ENCODE peak calls at places on chromosomes 13 and 19, in eight cellular contexts. One of them, this sample, is unnamed.

GRCh38 chr19:1453525-1454371 is 3.8 kb downstream of the APC2 start:
- DNase-seq in fibroblast of pulmonary artery: no peak
- DNase-seq in smooth muscle cell of the brain vasculature: no peak
- DNase-seq in fibroblast of mammary gland: peak
- DNase-seq in skeletal muscle cell: no peak
- DNase-seq in T-helper 2 cell: no peak
- DNase-seq in frontal cortex: peak
- DNase-seq in kidney epithelial cell: no peak
- DNase-seq in this sample: no peak

GRCh38 chr13:111265701-111266035 is 54.8 kb upstream of the TEX29 start:
- DNase-seq in fibroblast of pulmonary artery: no peak
- DNase-seq in smooth muscle cell of the brain vasculature: no peak
- DNase-seq in fibroblast of mammary gland: no peak
- DNase-seq in skeletal muscle cell: no peak
- DNase-seq in T-helper 2 cell: no peak
- DNase-seq in frontal cortex: no peak
- DNase-seq in kidney epithelial cell: no peak
- DNase-seq in this sample: no peak

GRCh38 chr13:106619688-106620555 is 52.0 kb upstream of the ARGLU1 start:
- DNase-seq in fibroblast of pulmonary artery: peak
- DNase-seq in smooth muscle cell of the brain vasculature: peak
- DNase-seq in fibroblast of mammary gland: peak
- DNase-seq in skeletal muscle cell: no peak
- DNase-seq in T-helper 2 cell: peak
- DNase-seq in frontal cortex: peak
- DNase-seq in kidney epithelial cell: peak
- DNase-seq in this sample: no peak

GRCh38 chr13:32734511-32734910 is 148.3 kb downstream of the PDS5B start:
- DNase-seq in fibroblast of pulmonary artery: peak
- DNase-seq in smooth muscle cell of the brain vasculature: no peak
- DNase-seq in fibroblast of mammary gland: peak
- DNase-seq in skeletal muscle cell: peak
- DNase-seq in T-helper 2 cell: no peak
- DNase-seq in frontal cortex: no peak
- DNase-seq in kidney epithelial cell: no peak
- DNase-seq in this sample: peak

GRCh38 chr13:102401305-102401704 is 543 bp downstream of the FGF14 start:
- DNase-seq in fibroblast of pulmonary artery: no peak
- DNase-seq in smooth muscle cell of the brain vasculature: no peak
- DNase-seq in fibroblast of mammary gland: peak
- DNase-seq in skeletal muscle cell: no peak
- DNase-seq in T-helper 2 cell: no peak
- DNase-seq in frontal cortex: no peak
- DNase-seq in kidney epithelial cell: no peak
- DNase-seq in this sample: no peak

GRCh38 chr13:42645717-42646116 is 71.8 kb downstream of the TNFSF11 start:
- DNase-seq in fibroblast of pulmonary artery: no peak
- DNase-seq in smooth muscle cell of the brain vasculature: no peak
- DNase-seq in fibroblast of mammary gland: no peak
- DNase-seq in skeletal muscle cell: no peak
- DNase-seq in T-helper 2 cell: no peak
- DNase-seq in frontal cortex: no peak
- DNase-seq in kidney epithelial cell: no peak
- DNase-seq in this sample: no peak

GRCh38 chr13:85619321-85619720 is 179.9 kb downstream of the SLITRK6 start:
- DNase-seq in fibroblast of pulmonary artery: no peak
- DNase-seq in smooth muscle cell of the brain vasculature: no peak
- DNase-seq in fibroblast of mammary gland: no peak
- DNase-seq in skeletal muscle cell: no peak
- DNase-seq in T-helper 2 cell: no peak
- DNase-seq in frontal cortex: no peak
- DNase-seq in kidney epithelial cell: no peak
- DNase-seq in this sample: no peak

GRCh38 chr13:113358653-113359052 is 5.3 kb downstream of the GRTP1 start:
- DNase-seq in fibroblast of pulmonary artery: no peak
- DNase-seq in smooth muscle cell of the brain vasculature: no peak
- DNase-seq in fibroblast of mammary gland: no peak
- DNase-seq in skeletal muscle cell: no peak
- DNase-seq in T-helper 2 cell: no peak
- DNase-seq in frontal cortex: no peak
- DNase-seq in kidney epithelial cell: no peak
- DNase-seq in this sample: no peak

GRCh38 chr13:28557725-28558124 is 62.8 kb upstream of the FLT1 start:
- DNase-seq in fibroblast of pulmonary artery: no peak
- DNase-seq in smooth muscle cell of the brain vasculature: no peak
- DNase-seq in fibroblast of mammary gland: no peak
- DNase-seq in skeletal muscle cell: no peak
- DNase-seq in T-helper 2 cell: no peak
- DNase-seq in frontal cortex: no peak
- DNase-seq in kidney epithelial cell: no peak
- DNase-seq in this sample: no peak

GRCh38 chr13:47621931-47622330 is 379.1 kb downstream of the SUCLA2 start:
- DNase-seq in fibroblast of pulmonary artery: peak
- DNase-seq in smooth muscle cell of the brain vasculature: no peak
- DNase-seq in fibroblast of mammary gland: peak
- DNase-seq in skeletal muscle cell: peak
- DNase-seq in T-helper 2 cell: no peak
- DNase-seq in frontal cortex: no peak
- DNase-seq in kidney epithelial cell: no peak
- DNase-seq in this sample: no peak

GRCh38 chr13:62837895-62838294 is 1422.2 kb upstream of the PCDH20 start:
- DNase-seq in fibroblast of pulmonary artery: peak
- DNase-seq in smooth muscle cell of the brain vasculature: no peak
- DNase-seq in fibroblast of mammary gland: peak
- DNase-seq in skeletal muscle cell: peak
- DNase-seq in T-helper 2 cell: no peak
- DNase-seq in frontal cortex: no peak
- DNase-seq in kidney epithelial cell: no peak
- DNase-seq in this sample: no peak

GRCh38 chr19:40799558-40800338 is 757 bp downstream of the EGLN2 start:
- DNase-seq in fibroblast of pulmonary artery: peak
- DNase-seq in smooth muscle cell of the brain vasculature: no peak
- DNase-seq in fibroblast of mammary gland: no peak
- DNase-seq in skeletal muscle cell: no peak
- DNase-seq in T-helper 2 cell: no peak
- DNase-seq in frontal cortex: no peak
- DNase-seq in kidney epithelial cell: no peak
- DNase-seq in this sample: no peak

GRCh38 chr19:50206191-50206590 is 2.8 kb downstream of the MYH14 start:
- DNase-seq in fibroblast of pulmonary artery: no peak
- DNase-seq in smooth muscle cell of the brain vasculature: no peak
- DNase-seq in fibroblast of mammary gland: no peak
- DNase-seq in skeletal muscle cell: no peak
- DNase-seq in T-helper 2 cell: no peak
- DNase-seq in frontal cortex: no peak
- DNase-seq in kidney epithelial cell: no peak
- DNase-seq in this sample: no peak

GRCh38 chr13:23506071-23506820 is 64.0 kb upstream of the TNFRSF19 start:
- DNase-seq in fibroblast of pulmonary artery: peak
- DNase-seq in smooth muscle cell of the brain vasculature: no peak
- DNase-seq in fibroblast of mammary gland: peak
- DNase-seq in skeletal muscle cell: no peak
- DNase-seq in T-helper 2 cell: no peak
- DNase-seq in frontal cortex: no peak
- DNase-seq in kidney epithelial cell: no peak
- DNase-seq in this sample: no peak

GRCh38 chr19:5627395-5627904 is 4.6 kb downstream of the SAFB start:
- DNase-seq in fibroblast of pulmonary artery: no peak
- DNase-seq in smooth muscle cell of the brain vasculature: no peak
- DNase-seq in fibroblast of mammary gland: peak
- DNase-seq in skeletal muscle cell: no peak
- DNase-seq in T-helper 2 cell: no peak
- DNase-seq in frontal cortex: no peak
- DNase-seq in kidney epithelial cell: peak
- DNase-seq in this sample: no peak

GRCh38 chr19:33325920-33326319 is 23.6 kb upstream of the CEBPA start:
- DNase-seq in fibroblast of pulmonary artery: peak
- DNase-seq in smooth muscle cell of the brain vasculature: no peak
- DNase-seq in fibroblast of mammary gland: peak
- DNase-seq in skeletal muscle cell: no peak
- DNase-seq in T-helper 2 cell: no peak
- DNase-seq in frontal cortex: peak
- DNase-seq in kidney epithelial cell: no peak
- DNase-seq in this sample: no peak

GRCh38 chr19:1288528-1289394 is 3.1 kb downstream of the EFNA2 start:
- DNase-seq in fibroblast of pulmonary artery: no peak
- DNase-seq in smooth muscle cell of the brain vasculature: no peak
- DNase-seq in fibroblast of mammary gland: no peak
- DNase-seq in skeletal muscle cell: no peak
- DNase-seq in T-helper 2 cell: no peak
- DNase-seq in frontal cortex: no peak
- DNase-seq in kidney epithelial cell: no peak
- DNase-seq in this sample: no peak

GRCh38 chr13:50892162-50892944 is 17.2 kb upstream of the RNASEH2B start:
- DNase-seq in fibroblast of pulmonary artery: no peak
- DNase-seq in smooth muscle cell of the brain vasculature: no peak
- DNase-seq in fibroblast of mammary gland: no peak
- DNase-seq in skeletal muscle cell: no peak
- DNase-seq in T-helper 2 cell: no peak
- DNase-seq in frontal cortex: no peak
- DNase-seq in kidney epithelial cell: no peak
- DNase-seq in this sample: no peak

GRCh38 chr19:5036733-5037681 is 68.1 kb downstream of the KDM4B start:
- DNase-seq in fibroblast of pulmonary artery: peak
- DNase-seq in smooth muscle cell of the brain vasculature: no peak
- DNase-seq in fibroblast of mammary gland: no peak
- DNase-seq in skeletal muscle cell: no peak
- DNase-seq in T-helper 2 cell: no peak
- DNase-seq in frontal cortex: peak
- DNase-seq in kidney epithelial cell: no peak
- DNase-seq in this sample: no peak

GRCh38 chr13:98504371-98504963 is 72.4 kb downstream of the STK24 start:
- DNase-seq in fibroblast of pulmonary artery: no peak
- DNase-seq in smooth muscle cell of the brain vasculature: no peak
- DNase-seq in fibroblast of mammary gland: no peak
- DNase-seq in skeletal muscle cell: no peak
- DNase-seq in T-helper 2 cell: peak
- DNase-seq in frontal cortex: no peak
- DNase-seq in kidney epithelial cell: no peak
- DNase-seq in this sample: no peak

GRCh38 chr19:5090780-5091575 is 122.1 kb downstream of the KDM4B start:
- DNase-seq in fibroblast of pulmonary artery: peak
- DNase-seq in smooth muscle cell of the brain vasculature: no peak
- DNase-seq in fibroblast of mammary gland: peak
- DNase-seq in skeletal muscle cell: peak
- DNase-seq in T-helper 2 cell: no peak
- DNase-seq in frontal cortex: peak
- DNase-seq in kidney epithelial cell: no peak
- DNase-seq in this sample: no peak

GRCh38 chr19:289651-290538 is 1.3 kb downstream of the PLPP2 start:
- DNase-seq in fibroblast of pulmonary artery: peak
- DNase-seq in smooth muscle cell of the brain vasculature: no peak
- DNase-seq in fibroblast of mammary gland: peak
- DNase-seq in skeletal muscle cell: no peak
- DNase-seq in T-helper 2 cell: peak
- DNase-seq in frontal cortex: no peak
- DNase-seq in kidney epithelial cell: peak
- DNase-seq in this sample: no peak

GRCh38 chr19:4328243-4328990 is 10.2 kb downstream of the STAP2 start:
- DNase-seq in fibroblast of pulmonary artery: peak
- DNase-seq in smooth muscle cell of the brain vasculature: peak
- DNase-seq in fibroblast of mammary gland: peak
- DNase-seq in skeletal muscle cell: peak
- DNase-seq in T-helper 2 cell: peak
- DNase-seq in frontal cortex: peak
- DNase-seq in kidney epithelial cell: peak
- DNase-seq in this sample: peak

GRCh38 chr19:3192228-3192635 is 6.5 kb downstream of the NCLN start:
- DNase-seq in fibroblast of pulmonary artery: no peak
- DNase-seq in smooth muscle cell of the brain vasculature: no peak
- DNase-seq in fibroblast of mammary gland: no peak
- DNase-seq in skeletal muscle cell: no peak
- DNase-seq in T-helper 2 cell: no peak
- DNase-seq in frontal cortex: no peak
- DNase-seq in kidney epithelial cell: no peak
- DNase-seq in this sample: no peak

GRCh38 chr13:110953833-110954532 is 39.1 kb upstream of the ANKRD10 start:
- DNase-seq in fibroblast of pulmonary artery: no peak
- DNase-seq in smooth muscle cell of the brain vasculature: no peak
- DNase-seq in fibroblast of mammary gland: no peak
- DNase-seq in skeletal muscle cell: no peak
- DNase-seq in T-helper 2 cell: no peak
- DNase-seq in frontal cortex: no peak
- DNase-seq in kidney epithelial cell: no peak
- DNase-seq in this sample: no peak

GRCh38 chr19:7355151-7355845 is 6.6 kb downstream of the ARHGEF18 start:
- DNase-seq in fibroblast of pulmonary artery: peak
- DNase-seq in smooth muscle cell of the brain vasculature: no peak
- DNase-seq in fibroblast of mammary gland: peak
- DNase-seq in skeletal muscle cell: peak
- DNase-seq in T-helper 2 cell: no peak
- DNase-seq in frontal cortex: no peak
- DNase-seq in kidney epithelial cell: no peak
- DNase-seq in this sample: no peak

GRCh38 chr19:42274065-42274682 is 5.1 kb downstream of the CIC start:
- DNase-seq in fibroblast of pulmonary artery: no peak
- DNase-seq in smooth muscle cell of the brain vasculature: no peak
- DNase-seq in fibroblast of mammary gland: no peak
- DNase-seq in skeletal muscle cell: no peak
- DNase-seq in T-helper 2 cell: no peak
- DNase-seq in frontal cortex: no peak
- DNase-seq in kidney epithelial cell: no peak
- DNase-seq in this sample: no peak

GRCh38 chr19:5298502-5298901 is 42.1 kb downstream of the PTPRS start:
- DNase-seq in fibroblast of pulmonary artery: no peak
- DNase-seq in smooth muscle cell of the brain vasculature: no peak
- DNase-seq in fibroblast of mammary gland: no peak
- DNase-seq in skeletal muscle cell: no peak
- DNase-seq in T-helper 2 cell: no peak
- DNase-seq in frontal cortex: no peak
- DNase-seq in kidney epithelial cell: no peak
- DNase-seq in this sample: no peak

GRCh38 chr19:17616961-17617806 is 61.7 kb downstream of the COLGALT1 start:
- DNase-seq in fibroblast of pulmonary artery: peak
- DNase-seq in smooth muscle cell of the brain vasculature: no peak
- DNase-seq in fibroblast of mammary gland: peak
- DNase-seq in skeletal muscle cell: no peak
- DNase-seq in T-helper 2 cell: no peak
- DNase-seq in frontal cortex: peak
- DNase-seq in kidney epithelial cell: no peak
- DNase-seq in this sample: no peak

GRCh38 chr13:86000546-86000945 is 201.3 kb upstream of the SLITRK6 start:
- DNase-seq in fibroblast of pulmonary artery: no peak
- DNase-seq in smooth muscle cell of the brain vasculature: no peak
- DNase-seq in fibroblast of mammary gland: no peak
- DNase-seq in skeletal muscle cell: no peak
- DNase-seq in T-helper 2 cell: no peak
- DNase-seq in frontal cortex: no peak
- DNase-seq in kidney epithelial cell: no peak
- DNase-seq in this sample: no peak

GRCh38 chr19:10432736-10433130 is 12.4 kb downstream of the PDE4A start:
- DNase-seq in fibroblast of pulmonary artery: no peak
- DNase-seq in smooth muscle cell of the brain vasculature: no peak
- DNase-seq in fibroblast of mammary gland: no peak
- DNase-seq in skeletal muscle cell: no peak
- DNase-seq in T-helper 2 cell: no peak
- DNase-seq in frontal cortex: no peak
- DNase-seq in kidney epithelial cell: no peak
- DNase-seq in this sample: no peak